ENCODE peak calls at places on chromosome 11, in nine cellular contexts. G is spleen; M is cerebellum; J is left cardiac atrium; P is psoas muscle; S is COR-L47; A is NCI-H2081; L is activated naive CD4-positive, alpha-beta T cell treated with Interleukin-2 at 50 U/mL for 16 hours; V is effector CD4-positive, alpha-beta T cell. D is an unnamed sample.

GRCh38 chr11:85088286-85088685 is 538.9 kb downstream of the DLG2 start:
- DNase-seq in M (no peak), L (no peak), A (no peak), G (no peak), P (no peak), J (no peak), V (no peak), S (no peak), D (no peak)

GRCh38 chr11:134119094-134119493 is 50.2 kb downstream of the JAM3 start:
- DNase-seq in V (no peak), G (no peak), L (no peak), J (no peak), S (no peak), M (no peak), A (no peak), P (no peak), D (no peak)

GRCh38 chr11:20080032-20080685 is 80.1 kb downstream of the DBX1 start:
- DNase-seq in V (no peak), M (no peak), S (no peak), L (no peak), P (no peak), J (no peak), G (no peak), A (no peak), D (no peak)

GRCh38 chr11:28269621-28270020 is 161.4 kb downstream of the METTL15 start:
- DNase-seq in J (no peak), S (no peak), M (peak; percentile 15), G (no peak), A (no peak), P (no peak), L (no peak), V (no peak), D (peak; percentile 52)

GRCh38 chr11:134437821-134438220 is 25.8 kb upstream of the B3GAT1 start:
- DNase-seq in L (no peak), M (no peak), G (no peak), P (no peak), A (no peak), S (no peak), V (no peak), J (no peak), D (no peak)

GRCh38 chr11:96167233-96167632 is 175.8 kb downstream of the MAML2 start:
- DNase-seq in L (no peak), S (no peak), A (no peak), P (no peak), G (no peak), J (no peak), V (no peak), M (no peak), D (no peak)

GRCh38 chr11:116357769-116358544 is 414.8 kb downstream of the BUD13 start:
- DNase-seq in P (no peak), S (no peak), M (no peak), J (no peak), A (no peak), G (no peak), L (no peak), V (no peak), D (no peak)

GRCh38 chr11:127350476-127350875 is 349.9 kb upstream of the KIRREL3 start:
- DNase-seq in V (no peak), J (no peak), L (no peak), G (no peak), M (no peak), P (no peak), S (no peak), A (no peak), D (no peak)

GRCh38 chr11:16194566-16194965 is 161.8 kb downstream of the SOX6 start:
- DNase-seq in L (no peak), P (no peak), V (no peak), A (no peak), G (no peak), S (no peak), M (no peak), J (no peak), D (no peak)

GRCh38 chr11:38461751-38462150 is 1863.7 kb upstream of the RAG2 start:
- DNase-seq in L (no peak), M (no peak), P (no peak), J (peak; percentile 39), V (no peak), S (no peak), A (no peak), G (no peak), D (no peak)

GRCh38 chr11:103987631-103988594 is 48.5 kb upstream of the DDI1 start:
- DNase-seq in A (no peak), S (peak; percentile 9), P (no peak), M (no peak), L (no peak), G (no peak), V (no peak), J (no peak), D (no peak)

GRCh38 chr11:130314184-130314748 is 451 bp downstream of the ZBTB44 start:
- DNase-seq in L (peak; percentile 73), M (peak; percentile 76), P (peak; percentile 67), G (peak; percentile 95), V (peak; percentile 57), S (peak; percentile 72), A (peak; percentile 68), J (peak; percentile 64), D (peak; percentile 67)

D was measured in G401.